ENCODE peak calls at places on chromosome 3, in four cellular contexts. G is cardiac muscle cell; P is HCT116; M is CD8-positive, alpha-beta T cell. Y is an unnamed sample.

GRCh38 chr3:57009367-57009766 is 51.1 kb upstream of the SPATA12 start:
- DNase-seq in P (no peak), G (peak; percentile 54), M (no peak), Y (no peak)

GRCh38 chr3:179452166-179452544 is 885 bp upstream of the GNB4 start:
- DNase-seq in M (no peak), G (peak; percentile 89), P (no peak), Y (no peak)

GRCh38 chr3:127406309-127407025 is 118.6 kb upstream of the PRR20G start:
- DNase-seq in G (peak; percentile 11), M (no peak), P (peak; percentile 66), Y (no peak)

GRCh38 chr3:129005526-129006303 is 4.6 kb downstream of the EFCC1 start:
- DNase-seq in P (no peak), M (no peak), G (peak; percentile 70), Y (no peak)

GRCh38 chr3:128784228-128784627 is 58.2 kb downstream of the RAB7A start:
- DNase-seq in P (no peak), G (peak; percentile 26), M (peak; percentile 26), Y (no peak)

GRCh38 chr3:100335137-100335833 is 728 bp downstream of the NIT2 start:
- DNase-seq in G (peak; percentile 29), P (no peak), M (no peak), Y (peak; percentile 33)

GRCh38 chr3:5095879-5096278 is 26.2 kb upstream of the ARL8B start:
- DNase-seq in G (peak; percentile 69), M (no peak), P (no peak), Y (no peak)

GRCh38 chr3:31064021-31064420 is 169.6 kb upstream of the GADL1 start:
- DNase-seq in P (no peak), G (no peak), M (no peak), Y (no peak)

GRCh38 chr3:12705374-12705926 is 41.5 kb upstream of the RAF1 start:
- DNase-seq in G (no peak), M (no peak), P (no peak), Y (no peak)

GRCh38 chr3:45235409-45235808 is 9.3 kb upstream of the TMEM158 start:
- DNase-seq in P (no peak), G (no peak), M (no peak), Y (no peak)

GRCh38 chr3:153469162-153469561 is 307.1 kb downstream of the RAP2B start:
- DNase-seq in M (no peak), P (no peak), G (no peak), Y (no peak)

GRCh38 chr3:37955918-37956317 is 34.7 kb upstream of the VILL start:
- DNase-seq in P (no peak), M (no peak), G (no peak), Y (no peak)

GRCh38 chr3:63437858-63438257 is 159.8 kb downstream of the SYNPR start:
- DNase-seq in G (no peak), M (no peak), P (no peak), Y (no peak)
- H3K27me3 ChIP-seq in G (peaks cover 18% of the 10 kb centered on the region), M (no peaks in the 10 kb centered on the region), P (peaks cover 9% of the 10 kb centered on the region), Y (peaks cover 2% of the 10 kb centered on the region)

DNA sequence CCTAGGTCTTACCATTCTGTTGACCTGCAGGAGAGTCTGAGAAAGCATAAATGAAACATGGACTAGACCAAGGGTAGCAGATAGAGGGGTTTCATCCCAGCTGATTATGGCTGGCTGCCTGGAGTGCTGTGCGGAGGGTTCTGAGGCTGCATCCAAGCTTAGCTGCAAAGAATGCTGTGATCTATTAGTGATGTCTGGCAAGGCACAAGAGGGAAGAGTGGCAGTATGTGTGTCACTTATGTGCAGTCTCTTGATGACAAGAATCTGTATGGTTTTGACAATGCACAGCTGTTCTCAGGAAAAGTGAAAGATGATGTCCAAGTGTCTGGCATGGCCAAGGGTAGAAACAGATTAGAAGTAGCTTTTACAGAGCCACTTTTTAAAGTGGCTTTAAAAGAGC is 54.3 kb downstream of the SLC6A11 start:
- DNase-seq in M (no peak), G (no peak), P (no peak), Y (no peak)
- H3K27me3 ChIP-seq in M (peaks cover 3% of the 10 kb centered on the region), G (peaks cover 41% of the 10 kb centered on the region), P (peaks cover 65% of the 10 kb centered on the region), Y (no peaks in the 10 kb centered on the region)

DNA sequence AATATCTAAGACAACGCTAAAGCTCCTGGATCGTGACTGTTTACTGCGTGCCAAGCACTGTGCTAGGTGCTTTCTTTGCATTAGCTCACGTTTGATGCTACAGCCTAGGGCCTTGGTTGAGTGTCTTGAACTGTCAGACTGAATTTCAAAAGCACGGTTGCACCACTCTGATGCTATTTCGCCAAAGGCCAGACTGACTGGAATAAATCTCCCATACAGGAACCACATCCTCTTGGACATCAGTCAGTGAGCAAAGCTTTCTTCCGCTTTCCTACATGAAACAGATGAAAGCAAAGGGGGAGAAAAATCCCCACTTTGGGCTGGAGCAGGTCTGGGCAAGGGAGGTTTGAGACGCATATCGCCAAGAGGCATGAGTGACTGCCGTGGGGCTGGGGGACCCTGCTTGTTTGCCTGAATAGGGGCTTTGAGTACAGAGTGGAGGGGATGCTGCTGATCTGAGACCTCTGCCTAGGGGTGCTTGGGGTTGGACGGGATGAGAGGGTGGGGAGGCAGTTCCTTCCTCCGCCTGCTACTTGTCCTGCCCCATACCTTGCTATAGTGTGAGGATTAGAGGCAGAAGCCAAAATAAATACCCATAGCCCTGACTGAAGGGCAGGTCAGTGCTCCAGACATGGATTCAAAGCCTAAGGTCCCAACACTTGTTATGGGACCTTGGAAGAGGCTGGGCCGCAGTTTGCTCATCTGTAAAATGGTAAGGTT is 5.3 kb downstream of the FGD5 start:
- DNase-seq in P (no peak), G (no peak), M (no peak), Y (no peak)
- H3K27me3 ChIP-seq in P (peaks cover 66% of the 10 kb centered on the region), G (no peaks in the 10 kb centered on the region), M (no peaks in the 10 kb centered on the region), Y (peaks cover 3% of the 10 kb centered on the region)

GRCh38 chr3:195012571-195012970 is 258.4 kb downstream of the XXYLT1 start:
- DNase-seq in P (no peak), M (no peak), G (no peak), Y (no peak)

GRCh38 chr3:195013411-195013810 is 257.5 kb downstream of the XXYLT1 start:
- DNase-seq in G (no peak), M (no peak), P (no peak), Y (no peak)

GRCh38 chr3:195015021-195015420 is 255.9 kb downstream of the XXYLT1 start:
- DNase-seq in M (no peak), P (no peak), G (peak; percentile 66), Y (no peak)

GRCh38 chr3:195012100-195012499 is 258.9 kb downstream of the XXYLT1 start:
- DNase-seq in M (no peak), G (no peak), P (no peak), Y (no peak)

GRCh38 chr3:195013962-195014361 is 257.0 kb downstream of the XXYLT1 start:
- DNase-seq in G (no peak), M (no peak), P (no peak), Y (no peak)
- H3K27me3 ChIP-seq in G (no peaks in the 10 kb centered on the region), M (no peaks in the 10 kb centered on the region), P (peaks cover 30% of the 10 kb centered on the region), Y (no peaks in the 10 kb centered on the region)

DNA sequence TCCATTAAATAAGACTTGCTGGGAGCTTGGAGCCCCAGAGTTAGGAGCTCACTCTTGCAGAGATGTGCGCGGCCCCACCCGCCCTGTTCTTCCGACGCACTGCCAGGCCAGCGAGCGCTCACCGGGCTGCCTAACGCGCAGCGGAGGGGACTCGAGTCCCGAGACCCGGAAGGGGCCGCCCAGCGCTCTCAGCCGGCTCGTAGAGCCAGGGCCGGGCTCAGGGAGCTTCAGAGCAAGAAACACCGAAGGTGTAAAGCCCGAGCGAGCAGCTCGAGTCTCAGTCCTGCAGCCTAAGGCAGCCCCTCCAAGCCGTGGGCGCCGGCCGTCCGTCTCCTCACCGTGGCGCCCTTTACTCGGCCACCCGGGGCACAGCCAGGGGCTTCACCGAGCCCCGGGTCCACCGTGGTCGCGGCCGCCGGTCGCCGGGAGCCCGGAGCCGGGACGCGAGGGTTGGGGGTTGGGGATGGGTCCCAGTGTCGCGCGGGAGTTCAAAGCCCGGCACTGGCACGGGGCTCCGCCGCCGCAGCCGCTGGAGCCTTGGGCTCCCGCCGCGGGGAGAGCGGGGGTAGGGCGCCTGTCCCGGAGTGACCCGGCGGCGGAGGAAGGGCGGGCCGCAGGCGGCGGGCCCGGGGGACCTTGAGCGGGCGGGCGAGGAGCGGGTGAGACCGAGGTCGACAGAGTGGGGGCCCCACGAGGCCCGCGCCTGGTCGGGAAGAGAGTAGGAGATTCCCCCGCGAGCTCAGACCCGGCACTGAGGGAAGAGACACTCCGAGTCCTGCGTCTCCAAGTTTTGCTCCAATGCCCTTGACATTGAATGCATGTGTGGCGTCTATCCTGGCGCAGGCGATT is 26.9 kb upstream of the THRB start:
- DNase-seq in M (no peak), P (no peak), G (peak; percentile 59), Y (no peak)
- H3K27me3 ChIP-seq in M (no peaks in the 10 kb centered on the region), P (no peaks in the 10 kb centered on the region), G (peaks cover 74% of the 10 kb centered on the region), Y (peaks cover 3% of the 10 kb centered on the region)

GRCh38 chr3:143220745-143221144 is 101.2 kb downstream of the CHST2 start:
- DNase-seq in G (no peak), M (no peak), P (no peak), Y (no peak)

GRCh38 chr3:143221446-143221845 is 101.9 kb downstream of the CHST2 start:
- DNase-seq in G (no peak), P (no peak), M (no peak), Y (no peak)

GRCh38 chr3:143222981-143223380 is 103.4 kb downstream of the CHST2 start:
- DNase-seq in M (no peak), G (no peak), P (no peak), Y (no peak)

GRCh38 chr3:143224731-143225130 is 105.2 kb downstream of the CHST2 start:
- DNase-seq in M (no peak), P (no peak), G (no peak), Y (no peak)

DNA sequence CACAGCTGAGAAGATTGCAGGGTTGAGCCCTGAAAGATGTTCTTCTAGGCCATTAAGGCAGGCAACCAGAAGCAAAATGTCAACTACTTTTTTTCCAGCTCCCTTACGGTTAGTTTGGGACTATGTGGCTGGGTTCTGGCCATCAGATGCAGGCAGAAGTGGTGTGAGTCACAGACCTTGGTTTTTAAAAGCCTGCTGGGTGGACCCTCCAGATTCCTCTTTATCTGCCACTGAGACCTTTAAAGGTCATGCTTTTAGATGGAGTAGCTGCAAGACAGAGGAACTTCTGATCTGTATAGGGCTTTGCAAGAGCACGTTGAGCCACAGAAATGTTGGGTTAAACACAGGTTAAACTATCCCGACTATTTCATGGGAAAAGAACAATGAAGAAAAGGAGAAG is 102.9 kb downstream of the CHST2 start:
- DNase-seq in M (no peak), P (no peak), G (no peak), Y (no peak)
- H3K27me3 ChIP-seq in M (no peaks in the 10 kb centered on the region), P (no peaks in the 10 kb centered on the region), G (no peaks in the 10 kb centered on the region), Y (no peaks in the 10 kb centered on the region)

GRCh38 chr3:147360936-147361670 is 45.2 kb downstream of the ZIC4 start:
- DNase-seq in P (no peak), G (no peak), M (no peak), Y (no peak)
- H3K27me3 ChIP-seq in P (no peaks in the 10 kb centered on the region), G (peaks cover 100% of the 10 kb centered on the region), M (peaks cover 18% of the 10 kb centered on the region), Y (peaks cover 2% of the 10 kb centered on the region)